ENCODE peak calls at places on chromosomes 11 and 22, in nine cellular contexts. B is activated T-helper 2 cell treated with anti-CD3 and anti-CD28 coated beads, Interferon-gamma antibody, Interleukin-2, Interleukin-4, amounts not matched to agents 10 μg/mL and 5 μg/mL and 100 μg/mL, durations not matched to agents 14 hours and 24 hours and 36 hours; K is nucleus accumbens; A is fibroblast of lung; U is cardiac muscle cell; X is activated CD8-positive, alpha-beta memory T cell treated with anti-CD3 and anti-CD28 coated beads for 48 hours; D is stimulated activated CD4-positive, alpha-beta T cell treated with anti-CD3 and anti-CD28 coated beads, TNF-alpha, amount 100 ng/mL, for 4 hours; M is mesendoderm; N is endothelial cell. Q is an unnamed sample.

GRCh38 chr11:67264886-67265632 is 1.2 kb upstream of the GRK2 start:
- DNase-seq in B (no peak), K (no peak), A (no peak), U (no peak), X (no peak), D (no peak), M (no peak), N (no peak), Q (no peak)

GRCh38 chr22:35154937-35155387 is 89.0 kb downstream of the ISX start:
- DNase-seq in B (no peak), K (no peak), A (peak; percentile 36), U (peak; percentile 62), X (no peak), D (no peak), M (peak; percentile 95), N (peak; percentile 78), Q (peak; percentile 54)

GRCh38 chr11:118175031-118175531 is 1.4 kb downstream of the SCN2B start:
- DNase-seq in B (no peak), K (no peak), A (peak; percentile 62), U (peak; percentile 11), X (no peak), D (no peak), M (peak; percentile 78), N (no peak), Q (peak; percentile 85)

GRCh38 chr22:49017769-49018330 is 809.8 kb downstream of the BRD1 start:
- DNase-seq in B (no peak), K (no peak), A (no peak), U (no peak), X (no peak), D (no peak), M (no peak), N (no peak), Q (no peak)

GRCh38 chr11:62542750-62543567 is 3.6 kb downstream of the AHNAK start:
- DNase-seq in B (peak; percentile 68), K (peak; percentile 60), A (peak; percentile 71), U (peak; percentile 82), X (no peak), D (no peak), M (peak; percentile 88), N (peak; percentile 86), Q (peak; percentile 64)

GRCh38 chr11:90294091-90294490 is 71.2 kb upstream of the CHORDC1 start:
- DNase-seq in B (no peak), K (no peak), A (no peak), U (no peak), X (no peak), D (no peak), M (no peak), N (no peak), Q (no peak)

GRCh38 chr11:112962854-112963367 is 1.7 kb downstream of the NCAM1 start:
- DNase-seq in B (no peak), K (peak; percentile 81), A (peak; percentile 34), U (peak; percentile 8), X (no peak), D (no peak), M (peak; percentile 55), N (peak; percentile 44), Q (peak; percentile 31)

GRCh38 chr22:20127318-20127868 is 4.2 kb upstream of the ZDHHC8 start:
- DNase-seq in B (no peak), K (no peak), A (no peak), U (no peak), X (no peak), D (no peak), M (no peak), N (no peak), Q (no peak)

GRCh38 chr11:75851203-75851602 is 36.2 kb downstream of the UVRAG start:
- DNase-seq in B (no peak), K (no peak), A (no peak), U (peak; percentile 55), X (no peak), D (no peak), M (no peak), N (no peak), Q (no peak)

GRCh38 chr22:43100223-43100622 is 10.3 kb upstream of the BIK start:
- DNase-seq in B (no peak), K (no peak), A (no peak), U (no peak), X (no peak), D (no peak), M (no peak), N (no peak), Q (peak; percentile 13)

GRCh38 chr11:86291466-86292262 is 10.4 kb upstream of the HIKESHI start:
- DNase-seq in B (peak; percentile 33), K (peak; percentile 9), A (peak; percentile 56), U (peak; percentile 63), X (no peak), D (peak; percentile 36), M (peak; percentile 68), N (peak; percentile 62), Q (no peak)

GRCh38 chr11:72778535-72779494 is 15.0 kb downstream of the STARD10 start:
- DNase-seq in B (no peak), K (no peak), A (no peak), U (no peak), X (no peak), D (no peak), M (no peak), N (no peak), Q (no peak)

GRCh38 chr11:65121447-65121864 is 478 bp downstream of the FAU start:
- DNase-seq in B (peak; percentile 24), K (no peak), A (no peak), U (no peak), X (no peak), D (no peak), M (peak; percentile 51), N (peak; percentile 28), Q (no peak)

GRCh38 chr11:125224391-125225015 is 60.0 kb downstream of the PKNOX2 start:
- DNase-seq in B (no peak), K (no peak), A (peak; percentile 14), U (peak; percentile 74), X (no peak), D (no peak), M (peak; percentile 77), N (peak; percentile 63), Q (no peak)

GRCh38 chr11:37574361-37574760 is 976.3 kb upstream of the RAG2 start:
- DNase-seq in B (no peak), K (no peak), A (peak; percentile 79), U (no peak), X (no peak), D (no peak), M (no peak), N (no peak), Q (no peak)

Q was measured in kidney glomerular epithelial cell.